ENCODE peak calls at places on chromosomes 7 and 10, in ten cellular contexts. H, X, R, C, Z, J, M, V, F and P are unnamed samples.

GRCh38 chr10:89250814-89251416 is 660 bp downstream of the LIPA start:
- DNase-seq in C (no peak), H (no peak), M (no peak), V (no peak), R (no peak), Z (peak), J (no peak), X (no peak), F (no peak), P (no peak)

GRCh38 chr7:17247357-17247756 is 51.1 kb upstream of the AHR start:
- DNase-seq in M (no peak), R (no peak), C (no peak), J (no peak), F (no peak), X (no peak), V (no peak), H (no peak), Z (no peak), P (no peak)

GRCh38 chr7:45181991-45182855 is 24.6 kb downstream of the RAMP3 start:
- DNase-seq in Z (no peak), C (peak), M (no peak), H (no peak), F (no peak), R (no peak), X (no peak), V (no peak), J (no peak), P (no peak)

GRCh38 chr7:129438281-129438838 is 4.1 kb downstream of the STRIP2 start:
- DNase-seq in M (no peak), X (no peak), V (no peak), C (no peak), R (no peak), Z (no peak), F (no peak), J (no peak), H (no peak), P (no peak)

GRCh38 chr10:29314726-29315125 is 25.9 kb downstream of the LYZL1 start:
- DNase-seq in R (no peak), H (no peak), Z (no peak), F (no peak), V (no peak), J (no peak), M (no peak), C (no peak), X (no peak), P (no peak)

GRCh38 chr7:92095424-92095823 is 38.9 kb downstream of the CYP51A1 start:
- DNase-seq in Z (no peak), F (no peak), J (no peak), R (no peak), V (no peak), H (no peak), C (no peak), X (no peak), M (no peak), P (no peak)

GRCh38 chr10:91162050-91162494 is 58.4 kb upstream of the PCGF5 start:
- DNase-seq in J (peak), V (no peak), R (peak), M (no peak), H (peak), X (no peak), Z (peak), F (no peak), C (no peak), P (no peak)

GRCh38 chr7:152522551-152522950 is 86.7 kb upstream of the KMT2C start:
- DNase-seq in J (peak), Z (no peak), R (peak), V (no peak), H (no peak), C (no peak), X (no peak), F (no peak), M (no peak), P (no peak)

GRCh38 chr7:100433592-100434296 is 2.6 kb downstream of the PPP1R35 start:
- DNase-seq in C (no peak), J (no peak), Z (no peak), R (no peak), F (no peak), M (no peak), X (no peak), V (no peak), H (no peak), P (no peak)

GRCh38 chr10:93386496-93387369 is 95.4 kb downstream of the MYOF start:
- DNase-seq in V (no peak), R (peak), M (no peak), X (no peak), J (peak), F (no peak), H (no peak), C (peak), Z (no peak), P (no peak)

GRCh38 chr10:10295537-10295936 is 722.1 kb upstream of the CELF2 start:
- DNase-seq in R (no peak), X (no peak), V (no peak), J (no peak), F (no peak), Z (no peak), H (no peak), M (no peak), C (no peak), P (no peak)

GRCh38 chr7:100493476-100494264 is 9.9 kb downstream of the NYAP1 start:
- DNase-seq in X (no peak), R (peak), J (no peak), H (peak), C (peak), F (no peak), V (no peak), Z (no peak), M (no peak), P (no peak)

GRCh38 chr10:123133511-123133910 is 2.3 kb upstream of the HMX3 start:
- DNase-seq in Z (no peak), X (no peak), C (no peak), H (no peak), J (no peak), R (no peak), F (no peak), M (no peak), V (no peak), P (no peak)

GRCh38 chr7:75573477-75574019 is 81.4 kb downstream of the SPDYE5 start:
- DNase-seq in C (no peak), M (no peak), X (no peak), F (no peak), J (no peak), Z (no peak), V (no peak), R (no peak), H (peak), P (no peak)

GRCh38 chr7:90988996-90989765 is 275.1 kb upstream of the FZD1 start:
- DNase-seq in Z (no peak), J (no peak), X (no peak), V (no peak), F (no peak), R (no peak), M (no peak), C (no peak), H (no peak), P (no peak)

GRCh38 chr7:126462405-126462804 is 790.3 kb downstream of the GRM8 start:
- DNase-seq in X (no peak), H (no peak), R (no peak), Z (no peak), J (no peak), M (no peak), V (no peak), F (no peak), C (no peak), P (no peak)

GRCh38 chr7:130903358-130903974 is 169.5 kb upstream of the KLF14 start:
- DNase-seq in X (no peak), H (no peak), M (no peak), V (peak), F (no peak), C (no peak), J (no peak), Z (no peak), R (peak), P (peak)

GRCh38 chr7:602341-603141 is 82.9 kb upstream of the PDGFA start:
- DNase-seq in R (no peak), H (no peak), C (no peak), X (no peak), Z (no peak), V (no peak), J (no peak), F (no peak), M (no peak), P (no peak)

GRCh38 chr7:39741942-39742623 is 118.7 kb downstream of the RALA start:
- DNase-seq in R (peak), X (no peak), V (no peak), Z (peak), C (no peak), H (no peak), J (no peak), F (no peak), M (no peak), P (no peak)

GRCh38 chr7:6386779-6387178 is 61.0 kb downstream of the DAGLB start:
- DNase-seq in C (no peak), F (no peak), V (no peak), H (no peak), X (no peak), Z (no peak), M (no peak), R (no peak), J (no peak), P (no peak)

GRCh38 chr7:100544949-100545635 is 6.1 kb downstream of the AGFG2 start:
- DNase-seq in V (no peak), M (peak), C (no peak), J (no peak), X (no peak), Z (no peak), H (peak), R (peak), F (no peak), P (no peak)

GRCh38 chr7:41955475-41956243 is 252.8 kb upstream of the INHBA start:
- DNase-seq in R (peak), F (peak), C (peak), H (peak), M (peak), V (peak), J (peak), Z (peak), X (peak), P (peak)

DNA sequence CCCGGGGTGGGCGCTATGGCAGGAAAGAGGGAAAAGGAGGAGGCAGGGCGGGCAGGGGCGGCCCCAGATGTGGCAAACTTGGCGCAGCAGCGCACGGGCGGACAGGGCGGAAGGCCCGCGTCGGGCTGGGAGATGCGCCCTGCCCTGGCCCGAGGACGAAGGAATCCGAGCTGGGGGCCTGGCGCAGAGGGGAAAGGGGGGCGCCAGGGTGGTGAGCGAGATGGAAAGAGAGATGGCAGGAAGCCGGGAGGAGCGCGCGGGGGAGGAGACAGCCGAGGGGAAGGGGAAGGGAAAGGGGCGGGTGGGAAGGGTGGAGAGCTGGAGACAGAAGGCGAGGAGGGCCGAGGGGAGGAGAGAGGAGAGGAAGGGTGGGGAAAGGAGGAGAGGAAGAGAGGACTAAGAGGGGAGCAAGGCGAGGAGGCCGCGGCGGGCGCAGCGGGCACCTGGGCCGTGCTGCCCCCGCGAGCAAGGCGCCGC is at the start of gene MARVELD1:
- DNase-seq in R (peak), C (peak), Z (peak), V (peak), J (peak), M (peak), F (no peak), H (peak), X (peak), P (no peak)
- TF ChIP-seq CTCF in R (no peak), C (no peak), Z (no peak), V (no peak), J (no peak), M (no peak), F (no peak), H (no peak), X (no peak), P (no peak)

GRCh38 chr10:3777876-3778707 is 6.9 kb downstream of the KLF6 start:
- DNase-seq in V (no peak), F (no peak), H (no peak), R (peak), X (no peak), M (no peak), Z (no peak), C (no peak), J (no peak), P (no peak)
- H3K4me3 ChIP-seq in V (no peak), F (peak), H (no peak), R (peak), X (peak), M (no peak), Z (no peak), C (peak), J (peak), P (no peak)

DNA sequence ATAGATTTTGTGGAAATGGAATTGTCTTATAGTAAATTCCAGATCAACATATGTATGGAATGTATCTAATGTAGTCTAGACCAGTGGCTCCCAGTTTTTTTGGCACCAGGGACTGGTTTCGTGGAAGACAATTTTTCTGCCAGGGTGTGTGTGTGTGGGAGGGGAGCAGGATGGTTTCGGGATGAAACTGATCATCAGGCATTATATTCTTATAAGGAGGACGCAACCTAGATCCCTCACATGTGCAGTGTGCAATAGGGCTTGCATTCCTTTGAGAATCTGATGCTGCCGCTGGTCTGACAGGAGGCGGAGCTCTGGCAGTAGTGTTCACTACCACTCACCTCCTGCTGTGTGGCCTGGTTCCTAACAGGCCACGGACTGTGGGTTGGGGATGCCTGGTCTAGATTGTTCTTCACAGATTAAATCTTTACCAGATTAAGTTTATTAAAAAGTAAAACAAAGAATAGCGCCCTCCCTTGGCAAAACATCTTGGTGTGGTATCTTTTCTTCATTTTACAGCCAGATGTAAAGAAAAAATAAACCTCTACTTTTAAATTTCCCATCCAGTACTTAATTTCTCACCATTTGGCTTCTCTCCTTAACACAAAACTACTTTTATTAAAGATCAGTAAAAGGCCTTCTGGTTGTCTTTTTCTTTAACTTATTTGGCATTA is 48.4 kb downstream of the SEPTIN7 start:
- DNase-seq in H (no peak), Z (no peak), X (no peak), C (no peak), R (no peak), V (no peak), J (no peak), M (no peak), F (no peak), P (no peak)
- TF ChIP-seq CTCF in H (no peak), Z (no peak), X (no peak), C (no peak), R (no peak), V (no peak), J (no peak), M (no peak), F (no peak), P (no peak)

GRCh38 chr10:116744163-116744788 is 1.9 kb upstream of the HSPA12A start:
- DNase-seq in J (no peak), H (no peak), F (no peak), M (no peak), Z (no peak), C (no peak), X (no peak), R (no peak), V (no peak), P (no peak)

GRCh38 chr10:116742367-116743265 is at the start of gene HSPA12A:
- DNase-seq in C (peak), Z (peak), J (peak), M (peak), H (peak), F (no peak), X (peak), R (peak), V (peak), P (peak)

GRCh38 chr10:116744849-116745248 is 2.5 kb upstream of the HSPA12A start:
- DNase-seq in C (no peak), M (no peak), V (no peak), R (no peak), H (no peak), Z (no peak), F (no peak), J (no peak), X (no peak), P (no peak)

GRCh38 chr10:116741391-116742351 is 695 bp downstream of the HSPA12A start:
- DNase-seq in J (peak), R (no peak), F (no peak), C (peak), H (no peak), V (no peak), M (no peak), X (no peak), Z (no peak), P (no peak)

GRCh38 chr10:116743266-116744064 is 1.1 kb upstream of the HSPA12A start:
- DNase-seq in X (no peak), C (no peak), R (no peak), F (peak), M (no peak), Z (no peak), J (no peak), H (no peak), V (no peak), P (no peak)
- H3K4me3 ChIP-seq in X (peak), C (peak), R (peak), F (peak), M (peak), Z (peak), J (peak), H (peak), V (peak), P (peak)

DNA sequence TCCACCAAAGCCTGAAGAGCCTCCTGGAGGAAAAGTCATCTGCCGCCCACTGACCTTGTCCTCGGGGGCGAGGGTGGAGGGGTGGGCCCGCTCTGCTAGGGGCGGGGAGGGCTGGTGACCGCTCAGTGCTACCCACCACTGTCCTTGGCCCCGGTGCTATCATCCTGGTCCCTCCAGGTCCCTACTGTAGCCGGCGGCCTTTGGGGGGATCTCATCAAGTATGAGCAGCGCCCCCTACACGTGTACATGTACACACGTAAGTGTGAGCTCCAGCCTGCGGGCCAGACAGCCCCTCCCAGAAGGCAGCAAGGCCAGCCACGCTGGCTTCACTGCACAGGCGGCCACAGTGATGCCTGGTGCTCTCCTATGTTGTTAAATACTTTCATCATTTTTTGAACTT is 19.6 kb downstream of the TTYH3 start:
- DNase-seq in V (no peak), C (no peak), F (no peak), X (no peak), M (no peak), Z (no peak), J (no peak), H (no peak), R (no peak), P (no peak)
- TF ChIP-seq CTCF in V (no peak), C (no peak), F (no peak), X (no peak), M (no peak), Z (no peak), J (no peak), H (no peak), R (no peak), P (no peak)

GRCh38 chr7:122833888-122834570 is 52.2 kb downstream of the CADPS2 start:
- DNase-seq in C (no peak), H (no peak), V (no peak), Z (no peak), X (no peak), F (no peak), J (no peak), R (no peak), M (peak), P (no peak)
- H3K4me3 ChIP-seq in C (no peak), H (peak), V (no peak), Z (peak), X (no peak), F (no peak), J (no peak), R (no peak), M (no peak), P (no peak)

GRCh38 chr10:86363184-86363832 is 3.3 kb downstream of the GRID1 start:
- DNase-seq in X (peak), R (no peak), H (peak), C (peak), V (no peak), J (no peak), M (peak), F (no peak), Z (peak), P (no peak)
- TF ChIP-seq CTCF in X (no peak), R (no peak), H (no peak), C (peak), V (no peak), J (peak), M (peak), F (no peak), Z (peak), P (no peak)

GRCh38 chr10:103661951-103662405 is 168.5 kb downstream of the NEURL1 start:
- DNase-seq in M (no peak), F (no peak), R (no peak), V (no peak), J (no peak), C (no peak), Z (no peak), X (no peak), H (no peak), P (no peak)
- H3K4me3 ChIP-seq in M (peak), F (peak), R (peak), V (peak), J (peak), C (peak), Z (no peak), X (peak), H (peak), P (peak)